ENCODE peak calls at places on chromosomes 16 and 17, in eight cellular contexts. F is EL; J is T1000; P is substantia nigra; K is stimulated activated CD8-positive, alpha-beta memory T cell treated with anti-CD3 and anti-CD28 coated beads, Interleukin-7, amount 100 ng/mL, for 1 hour; Q is epithelial cell of proximal tubule; H is AG10803; U is psoas muscle. R is an unnamed sample.

GRCh38 chr17:8047769-8048110 is 8.9 kb downstream of the ALOX15B start:
- DNase-seq in F (no peak), J (no peak), P (no peak), K (no peak), Q (no peak), H (no peak), U (no peak), R (no peak)

GRCh38 chr17:72030067-72030899 is 90.5 kb upstream of the SOX9 start:
- DNase-seq in F (peak), J (no peak), P (peak), K (no peak), Q (peak), H (peak), U (peak), R (peak)

GRCh38 chr17:68509151-68510057 is 2.8 kb upstream of the PRKAR1A start:
- DNase-seq in F (no peak), J (no peak), P (peak), K (no peak), Q (no peak), H (no peak), U (peak), R (no peak)

GRCh38 chr16:67397451-67397801 is 4.1 kb upstream of the TPPP3 start:
- DNase-seq in F (no peak), J (no peak), P (no peak), K (no peak), Q (no peak), H (no peak), U (peak), R (no peak)

GRCh38 chr17:67221062-67221998 is 23.7 kb downstream of the HELZ start:
- DNase-seq in F (peak), J (no peak), P (peak), K (no peak), Q (no peak), H (peak), U (no peak), R (peak)

GRCh38 chr16:60331168-60331567 is 1597.1 kb upstream of the GOT2 start:
- DNase-seq in F (no peak), J (no peak), P (no peak), K (no peak), Q (no peak), H (no peak), U (no peak), R (no peak)

GRCh38 chr16:75224683-75225082 is 5.9 kb downstream of the CTRB1 start:
- DNase-seq in F (no peak), J (no peak), P (no peak), K (no peak), Q (no peak), H (no peak), U (no peak), R (peak)

GRCh38 chr17:81837641-81838040 is 2.8 kb upstream of the PPP1R27 start:
- DNase-seq in F (peak), J (no peak), P (no peak), K (no peak), Q (no peak), H (peak), U (peak), R (no peak)

GRCh38 chr16:85209526-85210121 is 97.4 kb upstream of the CIBAR2 start:
- DNase-seq in F (no peak), J (no peak), P (no peak), K (no peak), Q (no peak), H (no peak), U (peak), R (no peak)

GRCh38 chr16:4846503-4846900 is 586 bp downstream of the GLYR1 start:
- DNase-seq in F (peak), J (no peak), P (peak), K (no peak), Q (no peak), H (peak), U (peak), R (no peak)

GRCh38 chr16:89106533-89107208 is 13.0 kb downstream of the ACSF3 start:
- DNase-seq in F (no peak), J (no peak), P (no peak), K (no peak), Q (no peak), H (no peak), U (no peak), R (peak)

GRCh38 chr17:68461122-68461539 is 3.8 kb upstream of the WIPI1 start:
- DNase-seq in F (no peak), J (no peak), P (no peak), K (no peak), Q (no peak), H (peak), U (no peak), R (no peak)

GRCh38 chr16:2835638-2836493 is 5.8 kb downstream of the ZG16B start:
- DNase-seq in F (peak), J (peak), P (no peak), K (no peak), Q (peak), H (peak), U (no peak), R (no peak)

GRCh38 chr17:5793899-5794298 is 209.6 kb upstream of the NLRP1 start:
- DNase-seq in F (no peak), J (no peak), P (no peak), K (no peak), Q (no peak), H (no peak), U (no peak), R (no peak)

GRCh38 chr16:74608944-74609343 is 2.0 kb upstream of the GLG1 start:
- DNase-seq in F (no peak), J (no peak), P (no peak), K (no peak), Q (no peak), H (no peak), U (no peak), R (no peak)